ENCODE peak calls at places on chromosomes 16 and 17, in five cellular contexts. One of them, this sample, is unnamed.

GRCh38 chr16:351804-352520 is 561 bp downstream of the AXIN1 start:
- DNase-seq in GM12865: peak; percentile 34
- DNase-seq in Calu3: peak; percentile 34
- DNase-seq in CD8-positive, alpha-beta T cell: no peak
- DNase-seq in heart right ventricle: no peak
- DNase-seq in this sample: no peak

GRCh38 chr16:57859331-57859730 is 57.0 kb upstream of the KIFC3 start:
- DNase-seq in GM12865: no peak
- DNase-seq in Calu3: peak; percentile 49
- DNase-seq in CD8-positive, alpha-beta T cell: no peak
- DNase-seq in heart right ventricle: no peak
- DNase-seq in this sample: no peak

GRCh38 chr17:14297161-14297851 is 3.6 kb upstream of the HS3ST3B1 start:
- DNase-seq in GM12865: no peak
- DNase-seq in Calu3: peak; percentile 55
- DNase-seq in CD8-positive, alpha-beta T cell: peak; percentile 65
- DNase-seq in heart right ventricle: no peak
- DNase-seq in this sample: no peak

GRCh38 chr16:16050106-16050505 is 100.7 kb downstream of the ABCC1 start:
- DNase-seq in GM12865: no peak
- DNase-seq in Calu3: no peak
- DNase-seq in CD8-positive, alpha-beta T cell: no peak
- DNase-seq in heart right ventricle: no peak
- DNase-seq in this sample: no peak

GRCh38 chr16:85316321-85316919 is 204.1 kb upstream of the CIBAR2 start:
- DNase-seq in GM12865: peak; percentile 55
- DNase-seq in Calu3: peak; percentile 84
- DNase-seq in CD8-positive, alpha-beta T cell: no peak
- DNase-seq in heart right ventricle: peak; percentile 51
- DNase-seq in this sample: no peak

GRCh38 chr17:56247816-56248215 is 94.5 kb downstream of the ANKFN1 start:
- DNase-seq in GM12865: no peak
- DNase-seq in Calu3: no peak
- DNase-seq in CD8-positive, alpha-beta T cell: no peak
- DNase-seq in heart right ventricle: no peak
- DNase-seq in this sample: no peak

GRCh38 chr17:10698116-10698818 is 873 bp downstream of the ADPRM start:
- DNase-seq in GM12865: peak; percentile 14
- DNase-seq in Calu3: no peak
- DNase-seq in CD8-positive, alpha-beta T cell: no peak
- DNase-seq in heart right ventricle: no peak
- DNase-seq in this sample: no peak

GRCh38 chr17:48351916-48352332 is 78.1 kb downstream of the SKAP1 start:
- DNase-seq in GM12865: peak; percentile 36
- DNase-seq in Calu3: no peak
- DNase-seq in CD8-positive, alpha-beta T cell: no peak
- DNase-seq in heart right ventricle: no peak
- DNase-seq in this sample: no peak

GRCh38 chr17:2929881-2930533 is 133.4 kb downstream of the OR1D5 start:
- DNase-seq in GM12865: peak; percentile 22
- DNase-seq in Calu3: peak; percentile 52
- DNase-seq in CD8-positive, alpha-beta T cell: peak; percentile 62
- DNase-seq in heart right ventricle: peak; percentile 40
- DNase-seq in this sample: no peak

GRCh38 chr17:77999413-78000173 is 41.1 kb downstream of the TNRC6C start:
- DNase-seq in GM12865: no peak
- DNase-seq in Calu3: no peak
- DNase-seq in CD8-positive, alpha-beta T cell: no peak
- DNase-seq in heart right ventricle: no peak
- DNase-seq in this sample: no peak

GRCh38 chr17:6701719-6702118 is 11.4 kb downstream of the SLC13A5 start:
- DNase-seq in GM12865: peak; percentile 37
- DNase-seq in Calu3: peak; percentile 21
- DNase-seq in CD8-positive, alpha-beta T cell: no peak
- DNase-seq in heart right ventricle: no peak
- DNase-seq in this sample: no peak

GRCh38 chr17:35241520-35241919 is 1.4 kb upstream of the SLFN5 start:
- DNase-seq in GM12865: no peak
- DNase-seq in Calu3: no peak
- DNase-seq in CD8-positive, alpha-beta T cell: peak; percentile 72
- DNase-seq in heart right ventricle: no peak
- DNase-seq in this sample: no peak

DNA sequence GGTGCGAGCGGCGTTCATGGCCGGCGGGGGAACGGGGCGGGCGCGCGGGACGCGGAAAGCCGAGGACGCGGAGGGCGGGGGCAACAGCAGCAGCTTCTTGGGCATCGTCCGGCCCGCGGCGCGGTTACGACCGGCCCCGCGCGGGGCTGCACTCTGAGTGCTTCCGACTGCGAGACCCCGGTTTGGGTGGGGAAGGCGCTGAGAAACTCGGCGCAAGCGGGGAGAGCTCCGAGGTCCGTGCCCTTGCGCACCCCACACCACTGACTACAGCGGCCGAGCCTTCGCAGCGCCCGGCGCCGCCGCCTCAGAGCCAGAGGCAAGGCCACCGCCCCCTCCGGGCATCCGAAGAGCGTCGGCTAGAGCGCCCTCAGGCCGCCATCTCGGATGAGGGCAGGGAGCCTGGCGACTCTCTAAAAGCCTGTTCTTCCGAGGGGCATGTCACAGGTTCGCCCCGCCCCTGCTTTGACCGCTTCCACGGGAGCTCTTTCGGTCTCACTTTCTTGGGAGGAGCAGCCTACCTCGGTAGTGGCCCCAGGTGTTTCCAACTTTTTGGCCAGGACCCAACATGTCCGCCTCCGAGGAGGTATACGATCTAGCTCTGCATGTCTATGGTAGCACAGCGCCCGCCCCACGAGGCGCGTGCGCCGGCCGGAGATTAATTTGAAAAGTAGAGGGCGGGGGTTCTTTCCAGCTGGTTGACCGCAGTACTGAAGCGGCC is at the start of gene PRPSAP1:
- DNase-seq in GM12865: peak; percentile 95
- DNase-seq in Calu3: peak; percentile 87
- DNase-seq in CD8-positive, alpha-beta T cell: peak; percentile 89
- DNase-seq in heart right ventricle: peak; percentile 89
- DNase-seq in this sample: peak; percentile 55
- TF ChIP-seq CTCF in GM12865: no peak
- TF ChIP-seq CTCF in Calu3: peak; percentile 49
- TF ChIP-seq CTCF in CD8-positive, alpha-beta T cell: peak; percentile 47
- TF ChIP-seq CTCF in heart right ventricle: peak; percentile 73
- TF ChIP-seq CTCF in this sample: peak; percentile 49

DNA sequence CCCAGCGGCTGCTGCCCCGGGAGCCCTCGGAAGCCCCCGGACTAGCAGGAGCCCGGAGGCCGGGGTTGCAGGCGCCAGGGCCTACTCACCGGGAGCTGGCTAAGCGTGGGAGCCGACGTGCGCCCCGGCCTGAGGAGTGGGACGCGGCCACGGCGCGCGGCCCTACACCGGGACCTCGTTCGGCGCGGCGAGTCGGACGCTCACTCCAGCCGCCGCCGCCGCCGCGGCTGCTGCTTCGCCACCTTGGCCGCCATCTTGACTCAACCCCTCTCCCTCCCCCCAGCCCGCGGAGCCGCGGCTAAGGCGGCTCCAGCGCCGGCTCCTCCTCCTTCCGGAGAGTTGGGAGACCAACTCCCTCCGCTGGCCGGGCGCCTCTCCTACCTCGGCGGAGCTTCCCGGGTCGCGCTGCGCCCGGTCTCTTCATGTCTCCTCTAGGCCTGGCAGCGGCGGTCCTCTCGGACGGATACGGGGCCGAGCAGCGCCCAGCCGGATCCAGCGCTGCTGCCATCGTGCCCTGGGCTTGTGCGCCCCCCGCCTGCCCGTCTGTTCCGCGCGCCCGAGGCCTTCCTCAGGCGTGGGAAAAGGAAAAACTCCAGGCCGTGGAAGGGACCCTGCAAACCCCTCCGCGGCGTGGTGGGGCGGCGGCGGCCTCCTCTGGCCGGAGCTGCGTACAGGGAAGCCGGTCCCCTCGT is at the start of gene NCOR1:
- DNase-seq in GM12865: peak; percentile 97
- DNase-seq in Calu3: peak; percentile 91
- DNase-seq in CD8-positive, alpha-beta T cell: peak; percentile 92
- DNase-seq in heart right ventricle: peak; percentile 94
- DNase-seq in this sample: peak; percentile 42
- TF ChIP-seq CTCF in GM12865: peak; percentile 23
- TF ChIP-seq CTCF in Calu3: no peak
- TF ChIP-seq CTCF in CD8-positive, alpha-beta T cell: no peak
- TF ChIP-seq CTCF in heart right ventricle: peak; percentile 61
- TF ChIP-seq CTCF in this sample: no peak

DNA sequence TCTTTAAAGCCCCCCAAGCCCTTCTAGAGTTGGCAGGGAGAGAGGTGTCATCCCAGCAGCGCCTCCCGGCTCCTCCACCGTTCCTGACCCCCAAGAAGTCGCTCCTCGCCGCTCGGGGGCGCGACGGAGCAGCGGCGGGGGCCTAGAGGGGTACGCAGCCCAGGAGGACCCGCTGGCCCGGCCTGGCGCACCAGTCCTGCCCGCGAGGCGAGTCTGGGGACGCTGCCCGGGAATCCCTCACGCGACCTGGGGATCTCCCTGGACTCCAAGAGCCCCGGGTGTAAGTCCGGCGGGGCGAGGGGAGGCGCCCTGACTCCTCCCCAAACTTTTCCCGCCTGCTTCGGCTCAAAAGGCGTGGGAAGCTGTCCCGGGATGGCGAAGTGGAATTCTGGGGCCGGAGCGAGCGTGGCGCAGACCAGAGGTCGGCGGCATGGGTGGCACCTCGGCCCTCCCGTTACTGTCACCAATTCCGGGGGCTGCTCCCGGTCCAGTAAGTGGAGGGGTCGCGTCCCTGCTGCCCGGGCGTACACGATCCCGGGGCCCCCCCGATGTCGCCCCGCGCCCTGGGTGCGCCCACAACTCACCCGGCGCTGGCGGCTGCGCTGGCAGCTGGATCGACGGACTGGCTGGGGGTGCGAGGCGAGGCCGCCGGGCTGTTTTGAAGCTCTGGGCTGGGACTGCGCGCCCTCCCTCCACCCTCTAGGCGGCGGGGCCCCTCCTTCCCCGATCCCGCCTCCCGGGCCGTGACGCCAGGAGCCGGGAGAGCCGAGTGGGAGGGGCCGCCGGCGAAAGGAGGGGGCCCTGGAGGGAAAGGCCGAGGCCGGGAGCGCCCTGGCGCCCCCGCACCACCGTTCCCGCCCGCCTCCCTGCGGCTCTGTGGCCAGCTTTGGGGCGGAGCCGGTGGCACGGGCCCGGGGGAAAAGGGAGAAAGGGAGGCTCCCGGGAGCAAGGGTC is at the start of gene EMP2:
- DNase-seq in GM12865: peak; percentile 33
- DNase-seq in Calu3: peak; percentile 93
- DNase-seq in CD8-positive, alpha-beta T cell: no peak
- DNase-seq in heart right ventricle: peak; percentile 86
- DNase-seq in this sample: no peak
- TF ChIP-seq CTCF in GM12865: peak; percentile 18
- TF ChIP-seq CTCF in Calu3: peak; percentile 71
- TF ChIP-seq CTCF in CD8-positive, alpha-beta T cell: no peak
- TF ChIP-seq CTCF in heart right ventricle: peak; percentile 74
- TF ChIP-seq CTCF in this sample: no peak

GRCh38 chr17:15441315-15441714 is 26.1 kb downstream of the CDRT4 start:
- DNase-seq in GM12865: no peak
- DNase-seq in Calu3: no peak
- DNase-seq in CD8-positive, alpha-beta T cell: no peak
- DNase-seq in heart right ventricle: no peak
- DNase-seq in this sample: no peak

GRCh38 chr17:15440347-15440746 is 27.1 kb downstream of the CDRT4 start:
- DNase-seq in GM12865: no peak
- DNase-seq in Calu3: no peak
- DNase-seq in CD8-positive, alpha-beta T cell: no peak
- DNase-seq in heart right ventricle: no peak
- DNase-seq in this sample: no peak

GRCh38 chr17:15432807-15433547 is 34.4 kb downstream of the CDRT4 start:
- DNase-seq in GM12865: no peak
- DNase-seq in Calu3: no peak
- DNase-seq in CD8-positive, alpha-beta T cell: no peak
- DNase-seq in heart right ventricle: no peak
- DNase-seq in this sample: no peak

GRCh38 chr17:15431766-15432165 is 35.7 kb downstream of the CDRT4 start:
- DNase-seq in GM12865: no peak
- DNase-seq in Calu3: no peak
- DNase-seq in CD8-positive, alpha-beta T cell: no peak
- DNase-seq in heart right ventricle: no peak
- DNase-seq in this sample: no peak

DNA sequence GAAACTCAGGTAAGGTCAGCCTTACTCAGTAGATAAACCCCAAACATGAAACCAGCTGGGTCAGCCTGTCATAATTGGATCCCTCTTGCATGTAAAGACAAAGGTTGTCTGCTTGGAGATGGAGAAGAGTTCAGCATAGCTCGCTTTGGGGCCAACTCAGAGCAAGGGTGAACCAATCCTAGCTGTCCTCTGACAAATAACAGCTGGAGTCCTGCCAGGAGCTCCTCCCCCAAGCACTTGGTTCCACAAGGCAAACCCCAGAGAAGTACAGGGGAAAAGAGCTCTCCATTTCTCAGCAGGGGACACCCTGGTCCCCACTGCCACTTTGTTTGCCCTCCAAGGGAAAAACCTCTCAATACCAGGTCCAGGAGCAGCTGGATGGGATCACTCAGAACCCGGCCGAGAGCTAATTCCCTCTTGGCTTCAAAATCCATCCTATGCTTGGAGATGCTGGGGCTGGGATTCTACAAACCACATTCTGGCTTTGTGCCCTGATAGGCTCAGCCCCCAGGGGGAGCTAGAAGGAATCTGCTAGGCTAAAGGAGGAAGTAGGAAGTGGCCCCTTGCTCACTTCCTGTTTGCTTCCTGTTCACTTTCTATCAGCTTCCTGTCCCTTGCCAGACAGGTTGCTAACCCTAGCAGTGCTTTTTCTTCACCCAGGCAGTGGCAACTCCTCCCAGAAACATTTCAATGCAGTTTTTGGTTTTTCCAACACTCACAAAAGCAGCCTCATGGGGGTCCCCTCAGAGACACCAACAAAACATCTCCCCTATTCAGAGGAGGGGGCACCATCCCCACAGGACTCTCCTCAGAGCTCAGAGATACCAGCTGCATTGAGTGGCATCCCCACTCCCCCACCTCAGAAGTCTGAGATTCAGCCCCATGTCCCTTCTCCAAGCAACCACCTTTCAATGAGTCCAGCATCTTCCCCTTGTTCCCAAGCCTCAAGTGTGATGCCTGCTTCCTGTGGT is 30.7 kb downstream of the CDRT4 start:
- DNase-seq in GM12865: peak; percentile 2
- DNase-seq in Calu3: peak; percentile 7
- DNase-seq in CD8-positive, alpha-beta T cell: peak; percentile 53
- DNase-seq in heart right ventricle: peak; percentile 75
- DNase-seq in this sample: no peak
- TF ChIP-seq CTCF in GM12865: no peak
- TF ChIP-seq CTCF in Calu3: no peak
- TF ChIP-seq CTCF in CD8-positive, alpha-beta T cell: no peak
- TF ChIP-seq CTCF in heart right ventricle: peak; percentile 52
- TF ChIP-seq CTCF in this sample: no peak

DNA sequence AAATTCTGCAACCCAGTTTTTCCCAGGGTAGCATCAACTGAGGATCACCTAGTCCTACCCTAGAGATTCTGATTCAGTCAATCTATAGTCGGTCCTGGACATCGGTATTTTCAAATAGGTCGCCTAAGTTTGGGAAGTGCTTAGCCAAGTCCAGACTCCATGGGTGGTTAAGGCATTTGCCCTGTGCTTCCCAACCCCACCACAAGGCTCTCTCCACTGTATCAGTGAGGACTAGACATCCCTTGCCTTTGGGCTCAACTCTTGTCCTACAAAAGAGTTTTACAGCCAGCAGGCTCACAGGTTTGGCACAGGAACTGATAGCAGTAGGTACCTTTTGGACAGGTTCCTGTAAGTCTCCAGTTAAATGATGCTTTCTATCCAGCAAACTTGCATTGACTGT is 13.8 kb downstream of the HYDIN start:
- DNase-seq in GM12865: no peak
- DNase-seq in Calu3: no peak
- DNase-seq in CD8-positive, alpha-beta T cell: no peak
- DNase-seq in heart right ventricle: no peak
- DNase-seq in this sample: no peak
- TF ChIP-seq CTCF in GM12865: no peak
- TF ChIP-seq CTCF in Calu3: no peak
- TF ChIP-seq CTCF in CD8-positive, alpha-beta T cell: no peak
- TF ChIP-seq CTCF in heart right ventricle: no peak
- TF ChIP-seq CTCF in this sample: peak; percentile 25

This sample was measured in esophagus squamous epithelium.